ENCODE peak calls at places on chromosomes 16 and 17, in eight cellular contexts. One of them, this sample, is unnamed. For H3K4me1, the result is how much of the 10 kb centered on the place peaks cover.

GRCh38 chr16:600781-601180 is 10.9 kb downstream of the RAB40C start:
- DNase-seq in PC-9: no peak
- DNase-seq in effector memory CD4-positive, alpha-beta T cell: no peak
- DNase-seq in neural progenitor cell: peak
- DNase-seq in CD4-positive, alpha-beta memory T cell: no peak
- DNase-seq in heart right ventricle: no peak
- DNase-seq in thoracic aorta: no peak
- DNase-seq in CD8-positive, alpha-beta T cell: no peak
- DNase-seq in this sample: no peak

GRCh38 chr16:4534151-4534790 is 4.3 kb downstream of the CDIP1 start:
- DNase-seq in PC-9: no peak
- DNase-seq in effector memory CD4-positive, alpha-beta T cell: no peak
- DNase-seq in neural progenitor cell: no peak
- DNase-seq in CD4-positive, alpha-beta memory T cell: peak
- DNase-seq in heart right ventricle: peak
- DNase-seq in thoracic aorta: no peak
- DNase-seq in CD8-positive, alpha-beta T cell: peak
- DNase-seq in this sample: no peak

GRCh38 chr16:24580665-24581064 is 41.3 kb downstream of the RBBP6 start:
- DNase-seq in PC-9: no peak
- DNase-seq in effector memory CD4-positive, alpha-beta T cell: no peak
- DNase-seq in neural progenitor cell: no peak
- DNase-seq in CD4-positive, alpha-beta memory T cell: no peak
- DNase-seq in heart right ventricle: no peak
- DNase-seq in thoracic aorta: no peak
- DNase-seq in CD8-positive, alpha-beta T cell: no peak
- DNase-seq in this sample: no peak

GRCh38 chr17:48037924-48038323 is 327 bp upstream of the COPZ2 start:
- DNase-seq in PC-9: no peak
- DNase-seq in effector memory CD4-positive, alpha-beta T cell: no peak
- DNase-seq in neural progenitor cell: no peak
- DNase-seq in CD4-positive, alpha-beta memory T cell: no peak
- DNase-seq in heart right ventricle: no peak
- DNase-seq in thoracic aorta: no peak
- DNase-seq in CD8-positive, alpha-beta T cell: no peak
- DNase-seq in this sample: no peak

GRCh38 chr16:88287219-88287618 is 95.5 kb upstream of the ZNF469 start:
- DNase-seq in PC-9: peak
- DNase-seq in effector memory CD4-positive, alpha-beta T cell: peak
- DNase-seq in neural progenitor cell: no peak
- DNase-seq in CD4-positive, alpha-beta memory T cell: no peak
- DNase-seq in heart right ventricle: no peak
- DNase-seq in thoracic aorta: no peak
- DNase-seq in CD8-positive, alpha-beta T cell: no peak
- DNase-seq in this sample: no peak

GRCh38 chr17:9329251-9329921 is 246.2 kb downstream of the STX8 start:
- DNase-seq in PC-9: no peak
- DNase-seq in effector memory CD4-positive, alpha-beta T cell: no peak
- DNase-seq in neural progenitor cell: peak
- DNase-seq in CD4-positive, alpha-beta memory T cell: no peak
- DNase-seq in heart right ventricle: no peak
- DNase-seq in thoracic aorta: no peak
- DNase-seq in CD8-positive, alpha-beta T cell: no peak
- DNase-seq in this sample: no peak

GRCh38 chr17:38421224-38421841 is 6.9 kb upstream of the ARHGAP23 start:
- DNase-seq in PC-9: no peak
- DNase-seq in effector memory CD4-positive, alpha-beta T cell: no peak
- DNase-seq in neural progenitor cell: peak
- DNase-seq in CD4-positive, alpha-beta memory T cell: no peak
- DNase-seq in heart right ventricle: no peak
- DNase-seq in thoracic aorta: no peak
- DNase-seq in CD8-positive, alpha-beta T cell: no peak
- DNase-seq in this sample: no peak

GRCh38 chr17:7782237-7782636 is 51.8 kb upstream of the KDM6B start:
- DNase-seq in PC-9: no peak
- DNase-seq in effector memory CD4-positive, alpha-beta T cell: no peak
- DNase-seq in neural progenitor cell: no peak
- DNase-seq in CD4-positive, alpha-beta memory T cell: no peak
- DNase-seq in heart right ventricle: no peak
- DNase-seq in thoracic aorta: no peak
- DNase-seq in CD8-positive, alpha-beta T cell: no peak
- DNase-seq in this sample: no peak

GRCh38 chr16:53183442-53183841 is 128.7 kb downstream of the CHD9 start:
- DNase-seq in PC-9: no peak
- DNase-seq in effector memory CD4-positive, alpha-beta T cell: no peak
- DNase-seq in neural progenitor cell: no peak
- DNase-seq in CD4-positive, alpha-beta memory T cell: no peak
- DNase-seq in heart right ventricle: no peak
- DNase-seq in thoracic aorta: no peak
- DNase-seq in CD8-positive, alpha-beta T cell: no peak
- DNase-seq in this sample: no peak

GRCh38 chr17:43732961-43733360 is 25.6 kb downstream of the SOST start:
- DNase-seq in PC-9: no peak
- DNase-seq in effector memory CD4-positive, alpha-beta T cell: no peak
- DNase-seq in neural progenitor cell: no peak
- DNase-seq in CD4-positive, alpha-beta memory T cell: no peak
- DNase-seq in heart right ventricle: no peak
- DNase-seq in thoracic aorta: no peak
- DNase-seq in CD8-positive, alpha-beta T cell: no peak
- DNase-seq in this sample: no peak

DNA sequence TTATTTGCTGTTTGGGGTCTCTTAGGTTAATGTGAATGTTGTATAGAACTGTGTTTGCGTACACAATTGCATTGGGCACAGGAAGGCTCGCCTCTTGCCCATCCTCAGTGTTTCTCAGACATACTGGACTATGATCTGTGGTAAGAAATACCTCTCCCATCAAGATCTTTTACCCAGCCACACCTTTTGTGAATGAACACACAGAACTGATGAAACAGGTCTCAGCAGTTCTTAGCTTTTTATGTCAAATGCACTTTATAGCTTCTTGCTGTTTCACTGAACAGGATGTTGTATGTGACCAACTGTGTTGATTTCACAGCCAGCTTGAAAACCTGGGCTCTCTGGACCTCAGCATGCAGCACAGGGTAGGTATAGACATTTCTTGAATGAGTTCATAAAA is 31.5 kb downstream of the HAPSTR1 start:
- DNase-seq in PC-9: no peak
- DNase-seq in effector memory CD4-positive, alpha-beta T cell: no peak
- DNase-seq in neural progenitor cell: no peak
- DNase-seq in CD4-positive, alpha-beta memory T cell: no peak
- DNase-seq in heart right ventricle: no peak
- DNase-seq in thoracic aorta: no peak
- DNase-seq in CD8-positive, alpha-beta T cell: no peak
- DNase-seq in this sample: no peak
- H3K4me1 ChIP-seq in PC-9: half or more
- H3K4me1 ChIP-seq in effector memory CD4-positive, alpha-beta T cell: under half
- H3K4me1 ChIP-seq in neural progenitor cell: under half
- H3K4me1 ChIP-seq in CD4-positive, alpha-beta memory T cell: under half
- H3K4me1 ChIP-seq in heart right ventricle: half or more
- H3K4me1 ChIP-seq in thoracic aorta: under half
- H3K4me1 ChIP-seq in CD8-positive, alpha-beta T cell: under half
- H3K4me1 ChIP-seq in this sample: half or more

GRCh38 chr16:8867483-8868271 is 1.1 kb downstream of the CARHSP1 start:
- DNase-seq in PC-9: no peak
- DNase-seq in effector memory CD4-positive, alpha-beta T cell: no peak
- DNase-seq in neural progenitor cell: peak
- DNase-seq in CD4-positive, alpha-beta memory T cell: peak
- DNase-seq in heart right ventricle: peak
- DNase-seq in thoracic aorta: no peak
- DNase-seq in CD8-positive, alpha-beta T cell: peak
- DNase-seq in this sample: peak

GRCh38 chr16:8866884-8867482 is 1.8 kb downstream of the CARHSP1 start:
- DNase-seq in PC-9: no peak
- DNase-seq in effector memory CD4-positive, alpha-beta T cell: no peak
- DNase-seq in neural progenitor cell: peak
- DNase-seq in CD4-positive, alpha-beta memory T cell: no peak
- DNase-seq in heart right ventricle: no peak
- DNase-seq in thoracic aorta: no peak
- DNase-seq in CD8-positive, alpha-beta T cell: no peak
- DNase-seq in this sample: no peak

GRCh38 chr16:8865145-8865882 is 3.5 kb downstream of the CARHSP1 start:
- DNase-seq in PC-9: no peak
- DNase-seq in effector memory CD4-positive, alpha-beta T cell: no peak
- DNase-seq in neural progenitor cell: no peak
- DNase-seq in CD4-positive, alpha-beta memory T cell: no peak
- DNase-seq in heart right ventricle: no peak
- DNase-seq in thoracic aorta: no peak
- DNase-seq in CD8-positive, alpha-beta T cell: no peak
- DNase-seq in this sample: no peak

GRCh38 chr16:8864480-8864879 is 4.3 kb downstream of the CARHSP1 start:
- DNase-seq in PC-9: no peak
- DNase-seq in effector memory CD4-positive, alpha-beta T cell: no peak
- DNase-seq in neural progenitor cell: no peak
- DNase-seq in CD4-positive, alpha-beta memory T cell: no peak
- DNase-seq in heart right ventricle: peak
- DNase-seq in thoracic aorta: no peak
- DNase-seq in CD8-positive, alpha-beta T cell: no peak
- DNase-seq in this sample: no peak

GRCh38 chr16:8866118-8866883 is 2.5 kb downstream of the CARHSP1 start:
- DNase-seq in PC-9: no peak
- DNase-seq in effector memory CD4-positive, alpha-beta T cell: no peak
- DNase-seq in neural progenitor cell: peak
- DNase-seq in CD4-positive, alpha-beta memory T cell: no peak
- DNase-seq in heart right ventricle: peak
- DNase-seq in thoracic aorta: no peak
- DNase-seq in CD8-positive, alpha-beta T cell: no peak
- DNase-seq in this sample: peak
- H3K27ac ChIP-seq in PC-9: no peak
- H3K27ac ChIP-seq in effector memory CD4-positive, alpha-beta T cell: peak
- H3K27ac ChIP-seq in neural progenitor cell: peak
- H3K27ac ChIP-seq in CD4-positive, alpha-beta memory T cell: no peak
- H3K27ac ChIP-seq in heart right ventricle: peak
- H3K27ac ChIP-seq in thoracic aorta: no peak
- H3K27ac ChIP-seq in CD8-positive, alpha-beta T cell: no peak
- H3K27ac ChIP-seq in this sample: peak

GRCh38 chr17:75417054-75417453 is 11.6 kb upstream of the GRB2 start:
- DNase-seq in PC-9: no peak
- DNase-seq in effector memory CD4-positive, alpha-beta T cell: no peak
- DNase-seq in neural progenitor cell: no peak
- DNase-seq in CD4-positive, alpha-beta memory T cell: no peak
- DNase-seq in heart right ventricle: no peak
- DNase-seq in thoracic aorta: no peak
- DNase-seq in CD8-positive, alpha-beta T cell: no peak
- DNase-seq in this sample: no peak
- H3K4me1 ChIP-seq in PC-9: under half
- H3K4me1 ChIP-seq in effector memory CD4-positive, alpha-beta T cell: under half
- H3K4me1 ChIP-seq in neural progenitor cell: under half
- H3K4me1 ChIP-seq in CD4-positive, alpha-beta memory T cell: under half
- H3K4me1 ChIP-seq in heart right ventricle: under half
- H3K4me1 ChIP-seq in thoracic aorta: under half
- H3K4me1 ChIP-seq in CD8-positive, alpha-beta T cell: under half
- H3K4me1 ChIP-seq in this sample: under half

GRCh38 chr17:3963214-3964201 is 729 bp downstream of the ATP2A3 start:
- DNase-seq in PC-9: no peak
- DNase-seq in effector memory CD4-positive, alpha-beta T cell: peak
- DNase-seq in neural progenitor cell: peak
- DNase-seq in CD4-positive, alpha-beta memory T cell: peak
- DNase-seq in heart right ventricle: no peak
- DNase-seq in thoracic aorta: no peak
- DNase-seq in CD8-positive, alpha-beta T cell: peak
- DNase-seq in this sample: no peak

GRCh38 chr17:3966720-3967363 is 2.6 kb upstream of the ATP2A3 start:
- DNase-seq in PC-9: no peak
- DNase-seq in effector memory CD4-positive, alpha-beta T cell: no peak
- DNase-seq in neural progenitor cell: no peak
- DNase-seq in CD4-positive, alpha-beta memory T cell: no peak
- DNase-seq in heart right ventricle: no peak
- DNase-seq in thoracic aorta: no peak
- DNase-seq in CD8-positive, alpha-beta T cell: no peak
- DNase-seq in this sample: no peak

GRCh38 chr17:3964203-3965122 is at the start of gene ATP2A3:
- DNase-seq in PC-9: peak
- DNase-seq in effector memory CD4-positive, alpha-beta T cell: peak
- DNase-seq in neural progenitor cell: peak
- DNase-seq in CD4-positive, alpha-beta memory T cell: peak
- DNase-seq in heart right ventricle: peak
- DNase-seq in thoracic aorta: no peak
- DNase-seq in CD8-positive, alpha-beta T cell: peak
- DNase-seq in this sample: no peak

GRCh38 chr17:3968017-3968416 is 3.8 kb upstream of the ATP2A3 start:
- DNase-seq in PC-9: no peak
- DNase-seq in effector memory CD4-positive, alpha-beta T cell: no peak
- DNase-seq in neural progenitor cell: no peak
- DNase-seq in CD4-positive, alpha-beta memory T cell: no peak
- DNase-seq in heart right ventricle: no peak
- DNase-seq in thoracic aorta: no peak
- DNase-seq in CD8-positive, alpha-beta T cell: no peak
- DNase-seq in this sample: no peak

DNA sequence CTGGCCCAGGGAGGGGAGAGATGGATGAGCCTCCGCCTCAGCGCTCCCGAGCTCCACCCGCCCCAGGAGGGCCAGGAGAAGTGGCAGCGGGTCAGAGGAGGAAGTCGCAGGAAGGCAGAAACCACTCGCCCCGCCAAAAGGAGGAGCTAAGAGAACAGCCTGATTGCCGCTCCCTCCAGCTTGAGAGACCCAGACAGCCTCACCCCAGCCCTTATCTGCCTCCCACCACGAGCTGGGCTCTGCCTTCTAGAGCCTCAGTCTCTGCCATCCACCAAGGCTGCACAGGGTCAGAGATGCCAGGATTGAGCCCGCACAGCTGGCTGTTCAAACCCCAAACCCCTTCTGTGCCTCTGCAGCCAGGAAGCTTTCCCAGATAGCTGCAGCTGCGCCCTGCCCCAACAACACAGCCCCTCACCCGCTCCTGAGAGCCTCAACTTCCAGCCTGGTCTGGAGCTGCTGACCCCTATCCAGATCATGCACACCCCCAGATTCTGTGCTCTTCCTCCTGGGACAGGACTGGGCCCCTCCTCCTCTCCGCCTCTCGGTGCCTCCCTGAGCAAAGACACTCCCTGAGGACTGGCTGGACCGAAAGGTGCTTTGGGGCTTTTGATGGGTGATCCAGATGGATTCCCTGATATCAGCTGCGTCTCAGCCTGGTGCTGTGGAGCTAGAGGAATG is 1.0 kb upstream of the ATP2A3 start:
- DNase-seq in PC-9: peak
- DNase-seq in effector memory CD4-positive, alpha-beta T cell: peak
- DNase-seq in neural progenitor cell: peak
- DNase-seq in CD4-positive, alpha-beta memory T cell: peak
- DNase-seq in heart right ventricle: peak
- DNase-seq in thoracic aorta: no peak
- DNase-seq in CD8-positive, alpha-beta T cell: peak
- DNase-seq in this sample: peak
- H3K27ac ChIP-seq in PC-9: no peak
- H3K27ac ChIP-seq in effector memory CD4-positive, alpha-beta T cell: peak
- H3K27ac ChIP-seq in neural progenitor cell: no peak
- H3K27ac ChIP-seq in CD4-positive, alpha-beta memory T cell: peak
- H3K27ac ChIP-seq in heart right ventricle: peak
- H3K27ac ChIP-seq in thoracic aorta: peak
- H3K27ac ChIP-seq in CD8-positive, alpha-beta T cell: peak
- H3K27ac ChIP-seq in this sample: no peak